ENCODE peak calls at places on chromosomes 11 and 22, in seven cellular contexts. Z is A673, G is mucosa of descending colon, V is tibial nerve, F is GM13976, X is suprapubic skin, K is AG09319. H is an unnamed sample.

GRCh38 chr22:21927174-21927823 is 25.3 kb downstream of the PPM1F start:
- DNase-seq in Z (peak; percentile 53), G (no peak), V (no peak), F (no peak), X (no peak), K (no peak), H (peak; percentile 62)

GRCh38 chr11:122634507-122634906 is 21.0 kb upstream of the UBASH3B start:
- DNase-seq in Z (no peak), G (no peak), V (no peak), F (no peak), X (no peak), K (peak; percentile 64), H (no peak)

GRCh38 chr22:49770454-49771265 is 57.0 kb downstream of the BRD1 start:
- DNase-seq in Z (no peak), G (no peak), V (no peak), F (no peak), X (no peak), K (no peak), H (no peak)

GRCh38 chr22:36194971-36195370 is 6.6 kb downstream of the APOL4 start:
- DNase-seq in Z (peak; percentile 78), G (peak; percentile 64), V (no peak), F (peak; percentile 61), X (no peak), K (peak; percentile 49), H (no peak)

GRCh38 chr11:111361874-111362273 is 17.2 kb downstream of the POU2AF1 start:
- DNase-seq in Z (no peak), G (peak; percentile 29), V (no peak), F (no peak), X (no peak), K (no peak), H (no peak)

GRCh38 chr11:133887692-133888332 is 42.5 kb upstream of the SPATA19 start:
- DNase-seq in Z (no peak), G (no peak), V (no peak), F (peak; percentile 2), X (no peak), K (no peak), H (no peak)

GRCh38 chr11:114400974-114401223 is 433 bp downstream of the RBM7 start:
- DNase-seq in Z (no peak), G (no peak), V (no peak), F (no peak), X (no peak), K (no peak), H (no peak)

GRCh38 chr11:60838132-60838531 is 3.8 kb upstream of the CCDC86 start:
- DNase-seq in Z (no peak), G (no peak), V (no peak), F (no peak), X (no peak), K (no peak), H (no peak)

GRCh38 chr11:128694618-128695481 is 978 bp downstream of the FLI1 start:
- DNase-seq in Z (peak; percentile 17), G (no peak), V (no peak), F (peak; percentile 49), X (no peak), K (no peak), H (no peak)

GRCh38 chr11:72369786-72370185 is 64.5 kb downstream of the CLPB start:
- DNase-seq in Z (peak; percentile 37), G (no peak), V (no peak), F (no peak), X (no peak), K (no peak), H (no peak)

GRCh38 chr22:31821572-31821971 is 67.8 kb downstream of the DEPDC5 start:
- DNase-seq in Z (no peak), G (no peak), V (no peak), F (no peak), X (no peak), K (no peak), H (no peak)

GRCh38 chr11:120715239-120715638 is 203.7 kb downstream of the GRIK4 start:
- DNase-seq in Z (peak; percentile 59), G (no peak), V (no peak), F (peak; percentile 65), X (no peak), K (no peak), H (peak; percentile 37)
- TF ChIP-seq CTCF in Z (peak; percentile 74), G (no peak), V (peak; percentile 50), F (peak; percentile 35), X (peak; percentile 29), K (peak; percentile 60), H (peak; percentile 72)

DNA sequence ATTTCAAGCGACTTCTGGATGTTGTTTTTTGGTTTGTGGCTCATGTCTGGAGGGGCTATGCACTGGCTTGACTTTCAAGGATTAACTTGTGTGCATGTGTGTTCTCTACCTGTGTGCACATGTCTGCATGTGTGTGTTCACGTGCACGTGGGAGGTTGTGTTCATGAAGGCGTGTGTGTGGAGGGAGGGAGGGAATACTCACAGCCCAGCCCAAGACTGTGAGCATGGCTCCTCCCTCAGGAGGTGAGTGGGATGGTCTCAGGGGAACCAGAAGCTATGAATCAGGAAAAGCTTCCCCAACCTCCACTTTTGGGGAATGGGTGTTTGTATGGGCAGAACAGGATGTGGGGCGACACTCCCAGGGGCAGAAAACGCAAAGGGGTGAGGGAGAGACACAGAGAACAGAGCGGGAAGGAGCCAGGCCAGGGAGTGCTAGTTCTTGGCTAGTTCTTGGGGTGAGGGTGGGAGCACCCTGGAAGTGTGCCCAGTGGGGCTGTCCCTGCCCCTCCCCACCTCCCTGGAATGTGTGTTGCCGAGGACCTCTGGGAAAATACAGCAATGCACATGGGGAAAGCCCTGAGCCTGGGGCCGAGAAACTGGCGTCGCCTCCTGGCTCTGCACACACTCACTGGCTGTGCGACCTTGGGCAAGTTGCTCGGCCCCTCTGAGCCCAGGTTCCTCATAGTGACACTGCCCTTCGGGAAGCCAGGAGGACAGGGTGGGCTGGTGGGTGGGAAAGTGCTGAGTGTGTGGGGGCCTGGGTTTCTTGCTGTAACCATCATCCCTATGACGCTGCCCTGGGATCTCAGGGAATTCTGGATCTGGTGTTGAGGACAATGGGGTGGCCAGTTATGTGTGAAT is 16.9 kb upstream of the ALX4 start:
- DNase-seq in Z (peak; percentile 88), G (no peak), V (no peak), F (no peak), X (no peak), K (no peak), H (no peak)
- TF ChIP-seq CTCF in Z (peak; percentile 61), G (no peak), V (no peak), F (no peak), X (no peak), K (no peak), H (no peak)

DNA sequence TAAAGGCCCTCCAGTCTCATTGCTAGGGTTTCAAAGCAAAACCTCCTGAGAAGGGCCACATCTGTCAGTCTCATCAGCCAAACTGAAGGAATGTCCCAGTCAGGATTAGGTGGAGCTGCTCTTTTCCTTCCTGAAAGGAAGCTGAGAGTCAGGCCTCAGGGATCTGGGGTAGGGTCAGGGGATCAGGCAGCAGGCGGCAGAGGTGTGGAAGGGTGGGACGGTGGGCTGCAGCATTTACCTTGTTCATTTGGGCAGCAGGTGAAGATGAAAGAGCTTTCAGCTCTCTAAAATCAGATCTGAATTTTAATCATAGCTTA is 17.8 kb downstream of the CD82 start:
- DNase-seq in Z (no peak), G (no peak), V (no peak), F (no peak), X (no peak), K (no peak), H (no peak)
- TF ChIP-seq CTCF in Z (no peak), G (no peak), V (no peak), F (no peak), X (no peak), K (no peak), H (no peak)

DNA sequence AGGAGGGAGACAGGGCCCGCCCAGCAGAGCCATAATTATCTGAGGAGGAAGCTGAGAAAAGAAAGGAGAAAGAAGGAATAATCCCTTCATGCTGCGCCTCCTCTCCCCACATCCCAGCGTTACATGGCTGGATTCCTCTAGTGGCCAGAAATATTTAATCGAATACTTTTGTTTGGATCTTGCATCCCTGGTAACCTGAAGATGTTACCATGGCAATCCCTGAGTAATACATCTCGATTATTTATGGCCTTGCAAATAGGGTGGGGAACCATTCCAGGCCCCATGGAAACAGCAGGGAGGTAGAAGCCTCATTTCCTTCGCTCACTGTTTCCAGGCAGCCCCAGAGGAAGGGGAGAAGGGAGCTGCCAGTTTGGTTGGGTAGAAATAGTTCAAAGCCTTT is 357.7 kb downstream of the BUD13 start:
- DNase-seq in Z (no peak), G (no peak), V (no peak), F (no peak), X (no peak), K (no peak), H (no peak)
- TF ChIP-seq CTCF in Z (no peak), G (no peak), V (no peak), F (no peak), X (no peak), K (no peak), H (peak; percentile 53)

H was measured in type B pancreatic cell.